ENCODE peak calls at places on chromosomes 4 and X, in eight cellular contexts. L is mesenchymal stem cell; C is CD4-positive, CD25-positive, alpha-beta regulatory T cell; F is cardiac muscle cell; V is GM23248; Z is PC-3; N is IMR-90; Y is neuronal stem cell. Q is an unnamed sample.

GRCh38 chr4:170769857-170770256 is 680.1 kb upstream of the AADAT start:
- DNase-seq in Y (no peak), Z (no peak), N (no peak), C (no peak), F (no peak), V (no peak), L (peak; percentile 18), Q (no peak)

GRCh38 chrX:118115948-118116307 is 682 bp downstream of the KLHL13 start:
- DNase-seq in Z (no peak), C (no peak), V (no peak), F (no peak), L (no peak), Y (no peak), N (no peak), Q (no peak)

GRCh38 chr4:41044791-41045190 is 169.6 kb downstream of the APBB2 start:
- DNase-seq in V (no peak), F (no peak), N (no peak), C (no peak), Y (no peak), L (no peak), Z (no peak), Q (no peak)

GRCh38 chr4:8207314-8207713 is 8.2 kb downstream of the SH3TC1 start:
- DNase-seq in Y (no peak), N (no peak), V (peak; percentile 67), L (no peak), C (no peak), F (no peak), Z (no peak), Q (no peak)

GRCh38 chr4:83082777-83083176 is 31.8 kb downstream of the PLAC8 start:
- DNase-seq in C (no peak), Z (peak; percentile 72), N (no peak), L (no peak), V (peak; percentile 13), Y (no peak), F (no peak), Q (no peak)

GRCh38 chr4:74316397-74316796 is 8.1 kb downstream of the EPGN start:
- DNase-seq in N (no peak), C (no peak), V (peak; percentile 38), F (no peak), Z (peak; percentile 9), Y (no peak), L (peak; percentile 6), Q (no peak)

GRCh38 chr4:16205298-16206164 is 20.7 kb downstream of the TAPT1 start:
- DNase-seq in C (peak; percentile 43), V (peak; percentile 58), N (no peak), Y (no peak), Z (peak; percentile 47), L (peak; percentile 34), F (peak; percentile 58), Q (no peak)

GRCh38 chr4:26787461-26788340 is 72.9 kb upstream of the STIM2 start:
- DNase-seq in V (peak; percentile 70), C (peak; percentile 10), Y (no peak), N (peak; percentile 76), L (peak; percentile 35), F (peak; percentile 7), Z (peak; percentile 96), Q (peak; percentile 58)

GRCh38 chr4:125847518-125847917 is 532.8 kb downstream of the FAT4 start:
- DNase-seq in N (no peak), Z (no peak), Y (no peak), V (no peak), L (no peak), F (no peak), C (no peak), Q (no peak)

GRCh38 chrX:154967603-154968002 is 54.9 kb downstream of the F8 start:
- DNase-seq in Z (peak; percentile 71), C (no peak), Y (no peak), F (no peak), V (peak; percentile 31), L (peak; percentile 4), N (peak; percentile 5), Q (no peak)

GRCh38 chr4:22897520-22898108 is 204.9 kb downstream of the GBA3 start:
- DNase-seq in F (peak; percentile 55), L (peak; percentile 5), V (peak; percentile 29), Y (peak; percentile 35), N (peak; percentile 5), C (peak; percentile 2), Z (peak; percentile 34), Q (peak; percentile 38)

GRCh38 chr4:36168127-36168898 is 76.0 kb downstream of the ARAP2 start:
- DNase-seq in V (no peak), F (no peak), L (no peak), C (no peak), Z (peak; percentile 35), N (peak; percentile 25), Y (no peak), Q (no peak)

GRCh38 chrX:45233541-45233940 is 32.9 kb upstream of the DIPK2B start:
- DNase-seq in L (peak; percentile 2), C (no peak), F (no peak), Z (no peak), Y (no peak), N (no peak), V (peak; percentile 2), Q (no peak)

GRCh38 chr4:175932116-175932515 is 120.1 kb upstream of the GPM6A start:
- DNase-seq in N (no peak), C (no peak), V (no peak), F (no peak), Z (no peak), Y (no peak), L (no peak), Q (no peak)

GRCh38 chr4:46886711-46887110 is 22.3 kb downstream of the COX7B2 start:
- DNase-seq in V (peak; percentile 20), Z (peak; percentile 38), Y (no peak), C (no peak), N (peak; percentile 39), L (peak; percentile 31), F (peak; percentile 4), Q (no peak)

GRCh38 chr4:77950204-77950603 is 87.6 kb downstream of the MRPL1 start:
- DNase-seq in N (no peak), V (peak; percentile 6), Z (no peak), F (no peak), L (no peak), Y (no peak), C (no peak), Q (no peak)

GRCh38 chr4:24535399-24535798 is 49.0 kb downstream of the DHX15 start:
- DNase-seq in F (no peak), N (no peak), L (no peak), V (no peak), C (no peak), Y (no peak), Z (no peak), Q (no peak)

GRCh38 chrX:14927391-14927790 is 54.2 kb downstream of the MOSPD2 start:
- DNase-seq in N (peak; percentile 58), Z (peak; percentile 40), L (peak; percentile 66), Y (no peak), C (no peak), V (peak; percentile 18), F (no peak), Q (no peak)

GRCh38 chrX:74923942-74924448 is 1.3 kb downstream of the NEXMIF start:
- DNase-seq in Z (no peak), C (peak; percentile 3), L (no peak), Y (peak; percentile 1), F (peak; percentile 7), N (no peak), V (peak; percentile 1), Q (no peak)

GRCh38 chr4:158810487-158811215 is 41.8 kb downstream of the FNIP2 start:
- DNase-seq in N (peak; percentile 98), Y (no peak), V (peak; percentile 99), L (peak; percentile 95), F (no peak), C (no peak), Z (peak; percentile 92), Q (peak; percentile 30)

GRCh38 chr4:142959156-142959555 is 113.1 kb upstream of the INPP4B start:
- DNase-seq in C (no peak), Z (no peak), V (no peak), F (no peak), L (no peak), Y (no peak), N (no peak), Q (no peak)

GRCh38 chr4:125070869-125071268 is 243.9 kb upstream of the FAT4 start:
- DNase-seq in Z (no peak), L (no peak), F (peak; percentile 70), Y (no peak), N (no peak), V (no peak), C (no peak), Q (peak; percentile 66)

GRCh38 chrX:10216208-10216607 is 59.4 kb downstream of the CLCN4 start:
- DNase-seq in V (no peak), N (no peak), Z (no peak), Y (no peak), C (no peak), F (no peak), L (no peak), Q (no peak)

GRCh38 chr4:74608151-74608949 is 163.4 kb downstream of the AREG start:
- DNase-seq in L (peak; percentile 33), F (no peak), Y (no peak), Z (peak; percentile 73), V (peak; percentile 72), N (peak; percentile 61), C (no peak), Q (no peak)

GRCh38 chr4:163681208-163681821 is 186.8 kb downstream of the TMA16 start:
- DNase-seq in Y (peak; percentile 9), L (peak; percentile 30), V (peak; percentile 63), F (peak; percentile 80), Z (peak; percentile 54), C (peak; percentile 70), N (peak; percentile 28), Q (peak; percentile 33)

GRCh38 chr4:39464886-39465501 is 6.1 kb downstream of the LIAS start:
- DNase-seq in V (peak; percentile 93), C (no peak), Z (peak; percentile 32), Y (no peak), L (peak; percentile 96), N (peak; percentile 92), F (peak; percentile 35), Q (peak; percentile 48)
- H3K27ac ChIP-seq in V (peak overlapping the region; percentile 68), C (no peak overlapping the region), Z (no peak overlapping the region), Y (no peak overlapping the region), L (peak overlapping the region; percentile 41), N (peak overlapping the region; percentile 77), F (peak overlapping the region; percentile 50), Q (peak overlapping the region; percentile 35)

DNA sequence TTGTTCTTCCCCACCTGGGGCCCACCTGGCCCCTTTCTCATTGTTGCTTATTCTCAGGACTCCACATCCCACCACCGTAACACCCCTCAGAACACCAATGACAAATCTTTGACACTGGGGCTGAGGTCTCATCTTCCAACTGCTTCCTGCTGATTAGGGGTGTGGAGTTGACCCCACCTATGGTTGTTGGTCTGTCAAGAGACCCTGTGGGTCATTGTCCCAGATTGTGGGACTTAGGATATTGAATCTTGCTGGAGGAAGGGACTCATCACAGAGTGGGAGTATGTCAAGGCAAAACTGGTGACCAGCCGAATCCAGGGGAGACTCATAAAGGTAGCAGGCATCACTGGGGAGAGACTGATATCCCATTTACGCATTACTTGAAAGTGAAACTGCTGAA is 140.2 kb upstream of the PLAC1 start:
- DNase-seq in F (no peak), Y (no peak), C (no peak), Z (no peak), N (no peak), V (no peak), L (no peak), Q (no peak)
- H3K4me3 ChIP-seq in F (no peak overlapping the region), Y (no peak overlapping the region), C (no peak overlapping the region), Z (no peak overlapping the region), N (no peak overlapping the region), V (no peak overlapping the region), L (no peak overlapping the region), Q (no peak overlapping the region)

GRCh38 chr4:2330119-2331042 is 68.5 kb upstream of the MXD4 start:
- DNase-seq in F (no peak), Y (no peak), Z (peak; percentile 88), V (peak; percentile 94), C (no peak), L (peak; percentile 95), N (peak; percentile 95), Q (no peak)
- H3K27ac ChIP-seq in F (no peak overlapping the region), Y (no peak overlapping the region), Z (peak overlapping the region; percentile 89), V (peak overlapping the region; percentile 17), C (no peak overlapping the region), L (no peak overlapping the region), N (peak overlapping the region; percentile 40), Q (no peak overlapping the region)

GRCh38 chrX:87517571-87518141 is at the start of gene KLHL4:
- DNase-seq in L (peak; percentile 82), F (peak; percentile 89), Z (peak; percentile 70), Y (peak; percentile 51), N (peak; percentile 74), C (no peak), V (peak; percentile 5), Q (peak; percentile 22)
- H3K4me3 ChIP-seq in L (peak within 1 kb of the TSS; percentile 44), F (peak within 1 kb of the TSS; percentile 62), Z (peak within 1 kb of the TSS; percentile 68), Y (peak within 1 kb of the TSS; percentile 58), N (peak within 1 kb of the TSS; percentile 28), C (no peak within 1 kb of the TSS), V (no peak within 1 kb of the TSS), Q (no peak within 1 kb of the TSS)